ENCODE peak calls at places on chromosomes 6 and 20, in six cellular contexts. H is left ventricle myocardium inferior, P is tibial artery, F is dorsolateral prefrontal cortex, D is colonic mucosa, V is small intestine. W is an unnamed sample.

GRCh38 chr6:125444234-125444949 is 142.6 kb upstream of the HDDC2 start:
- DNase-seq in H (peak), P (peak), F (no peak), D (no peak), V (no peak), W (peak)

GRCh38 chr6:11341867-11342266 is 109.4 kb upstream of the NEDD9 start:
- DNase-seq in H (no peak), P (no peak), F (no peak), D (no peak), V (no peak), W (no peak)

GRCh38 chr6:31660998-31661866 is 654 bp upstream of the C6orf47 start:
- DNase-seq in H (no peak), P (no peak), F (no peak), D (no peak), V (peak), W (no peak)

GRCh38 chr6:33695451-33695855 is 16.0 kb downstream of the UQCC2 start:
- DNase-seq in H (no peak), P (no peak), F (no peak), D (no peak), V (no peak), W (peak)

GRCh38 chr6:146543940-146544661 is 468 bp downstream of the RAB32 start:
- DNase-seq in H (peak), P (peak), F (peak), D (peak), V (peak), W (peak)

GRCh38 chr6:32816746-32817204 is at the start of gene HLA-DOB:
- DNase-seq in H (no peak), P (no peak), F (no peak), D (no peak), V (peak), W (no peak)

GRCh38 chr6:146357578-146358340 is 185.9 kb upstream of the RAB32 start:
- DNase-seq in H (no peak), P (no peak), F (no peak), D (no peak), V (no peak), W (no peak)

GRCh38 chr6:133645000-133645619 is 243.8 kb upstream of the TCF21 start:
- DNase-seq in H (no peak), P (no peak), F (no peak), D (peak), V (no peak), W (no peak)

GRCh38 chr20:63519765-63520593 is 586 bp upstream of the PPDPF start:
- DNase-seq in H (peak), P (peak), F (peak), D (peak), V (no peak), W (no peak)

GRCh38 chr6:144152334-144152900 is 2.1 kb downstream of the STX11 start:
- DNase-seq in H (no peak), P (no peak), F (no peak), D (no peak), V (no peak), W (no peak)

GRCh38 chr20:36035720-36036119 is 67.3 kb downstream of the CNBD2 start:
- DNase-seq in H (no peak), P (no peak), F (no peak), D (no peak), V (no peak), W (no peak)

GRCh38 chr6:112180095-112180820 is 74.1 kb downstream of the LAMA4 start:
- DNase-seq in H (no peak), P (no peak), F (peak), D (peak), V (peak), W (no peak)

GRCh38 chr6:42339991-42340401 is 111.7 kb downstream of the TRERF1 start:
- DNase-seq in H (no peak), P (no peak), F (no peak), D (no peak), V (no peak), W (no peak)

GRCh38 chr6:109794201-109794926 is 103.3 kb downstream of the FIG4 start:
- DNase-seq in H (no peak), P (no peak), F (no peak), D (no peak), V (no peak), W (no peak)

GRCh38 chr6:170205534-170206316 is 85.2 kb downstream of the DLL1 start:
- DNase-seq in H (no peak), P (peak), F (no peak), D (peak), V (no peak), W (no peak)

GRCh38 chr6:69894578-69895347 is 28.4 kb downstream of the COL19A1 start:
- DNase-seq in H (no peak), P (no peak), F (no peak), D (no peak), V (no peak), W (no peak)

GRCh38 chr6:107098436-107099307 is 16.6 kb downstream of the BEND3 start:
- DNase-seq in H (no peak), P (no peak), F (no peak), D (no peak), V (no peak), W (no peak)

GRCh38 chr6:133040025-133040838 is 200.9 kb upstream of the EYA4 start:
- DNase-seq in H (no peak), P (no peak), F (no peak), D (no peak), V (no peak), W (no peak)

GRCh38 chr20:24694727-24695528 is 225.5 kb downstream of the SYNDIG1 start:
- DNase-seq in H (peak), P (peak), F (peak), D (no peak), V (no peak), W (no peak)

GRCh38 chr6:100300221-100300736 is 164.4 kb downstream of the SIM1 start:
- DNase-seq in H (no peak), P (no peak), F (no peak), D (no peak), V (no peak), W (no peak)

GRCh38 chr6:25583099-25583498 is 68.9 kb upstream of the SCGN start:
- DNase-seq in H (no peak), P (no peak), F (no peak), D (no peak), V (no peak), W (no peak)

GRCh38 chr20:33653218-33653899 is 8.8 kb upstream of the C20orf144 start:
- DNase-seq in H (peak), P (no peak), F (peak), D (peak), V (peak), W (peak)
- H3K27ac ChIP-seq in H (no peak), P (peak), F (peak), D (peak), V (no peak), W (no peak)

DNA sequence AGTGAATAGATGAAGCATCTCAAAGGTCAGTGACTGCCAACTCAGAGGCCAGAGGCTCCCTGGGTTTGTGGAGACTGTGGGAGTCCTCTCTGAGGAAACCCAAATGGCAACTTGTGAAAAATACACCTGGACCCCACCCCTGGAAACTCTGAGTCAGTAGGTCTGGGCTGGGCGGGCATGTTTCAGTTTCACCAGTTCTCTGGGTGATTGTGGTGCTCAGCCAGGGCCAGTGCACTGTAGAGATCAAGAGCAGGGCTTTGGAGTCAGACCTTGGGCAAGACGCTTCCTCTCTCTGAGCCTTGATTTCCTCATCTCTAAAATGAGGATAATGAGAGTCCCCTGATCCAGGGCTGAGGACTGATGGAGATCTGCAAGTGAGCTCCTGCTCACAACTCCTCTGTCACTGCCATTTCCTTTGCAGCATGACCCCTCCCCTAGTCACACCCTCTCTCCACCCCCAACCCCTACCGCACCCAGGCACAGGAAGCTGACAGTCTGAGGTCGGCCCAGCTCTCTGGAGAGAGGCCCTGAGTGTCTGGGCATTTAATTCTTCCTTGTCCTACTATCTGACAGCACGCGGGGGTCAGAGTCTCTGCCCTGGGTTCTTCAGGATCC is 5.1 kb downstream of the DEF6 start:
- DNase-seq in H (peak), P (peak), F (no peak), D (peak), V (peak), W (no peak)
- H3K27ac ChIP-seq in H (peak), P (no peak), F (no peak), D (peak), V (peak), W (no peak)

DNA sequence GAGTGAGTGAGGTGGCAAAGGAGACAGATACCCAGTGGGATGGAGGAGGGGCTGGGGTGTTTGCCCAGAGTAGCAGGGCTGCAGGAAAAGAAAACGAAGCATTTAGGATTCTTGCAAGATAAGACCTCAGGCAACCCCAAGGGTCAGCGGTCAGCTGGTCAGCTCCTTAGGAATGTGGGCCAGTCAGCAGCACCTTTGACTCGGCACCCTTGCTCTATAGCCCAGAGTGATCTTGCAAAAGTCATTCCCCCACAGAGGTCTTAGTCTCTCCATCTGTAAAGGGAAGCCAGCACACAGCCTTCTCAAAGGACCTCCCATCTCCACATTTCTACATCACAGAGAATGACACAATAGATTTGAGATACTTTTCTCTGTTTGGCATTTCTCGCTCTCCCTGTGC is 56.7 kb downstream of the VEGFA start:
- DNase-seq in H (no peak), P (no peak), F (no peak), D (no peak), V (no peak), W (no peak)
- H3K27ac ChIP-seq in H (no peak), P (no peak), F (no peak), D (no peak), V (no peak), W (no peak)

GRCh38 chr20:50282592-50283241 is 92.1 kb downstream of the CEBPB start:
- DNase-seq in H (no peak), P (no peak), F (no peak), D (no peak), V (no peak), W (no peak)

GRCh38 chr20:50284811-50285375 is 94.3 kb downstream of the CEBPB start:
- DNase-seq in H (no peak), P (no peak), F (no peak), D (no peak), V (no peak), W (no peak)

GRCh38 chr20:50281831-50282591 is 91.4 kb downstream of the CEBPB start:
- DNase-seq in H (no peak), P (no peak), F (no peak), D (no peak), V (no peak), W (no peak)

GRCh38 chr20:50283922-50284810 is 93.5 kb downstream of the CEBPB start:
- DNase-seq in H (no peak), P (peak), F (no peak), D (no peak), V (peak), W (no peak)

DNA sequence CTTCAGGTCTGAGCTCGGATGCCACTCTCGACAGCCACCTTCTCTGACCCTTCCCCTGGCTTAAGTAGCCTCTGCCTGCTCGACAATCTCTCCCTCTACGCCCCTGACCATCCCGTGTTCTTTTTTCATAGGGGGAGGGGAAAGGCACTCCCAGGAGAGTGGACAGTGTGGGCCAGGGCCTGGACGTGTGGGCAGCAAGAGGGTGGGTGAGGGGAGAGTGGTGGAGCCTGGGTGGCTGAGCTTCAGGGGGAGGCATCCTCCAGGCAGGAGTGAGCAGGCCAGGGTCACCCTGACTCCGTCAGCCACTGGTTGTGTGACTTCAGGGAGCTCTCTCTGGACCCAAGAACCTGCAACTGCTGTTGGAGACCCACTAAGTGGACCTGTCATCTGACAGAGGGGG is 92.7 kb downstream of the CEBPB start:
- DNase-seq in H (no peak), P (no peak), F (no peak), D (no peak), V (no peak), W (no peak)
- H3K27ac ChIP-seq in H (no peak), P (peak), F (no peak), D (peak), V (no peak), W (no peak)

DNA sequence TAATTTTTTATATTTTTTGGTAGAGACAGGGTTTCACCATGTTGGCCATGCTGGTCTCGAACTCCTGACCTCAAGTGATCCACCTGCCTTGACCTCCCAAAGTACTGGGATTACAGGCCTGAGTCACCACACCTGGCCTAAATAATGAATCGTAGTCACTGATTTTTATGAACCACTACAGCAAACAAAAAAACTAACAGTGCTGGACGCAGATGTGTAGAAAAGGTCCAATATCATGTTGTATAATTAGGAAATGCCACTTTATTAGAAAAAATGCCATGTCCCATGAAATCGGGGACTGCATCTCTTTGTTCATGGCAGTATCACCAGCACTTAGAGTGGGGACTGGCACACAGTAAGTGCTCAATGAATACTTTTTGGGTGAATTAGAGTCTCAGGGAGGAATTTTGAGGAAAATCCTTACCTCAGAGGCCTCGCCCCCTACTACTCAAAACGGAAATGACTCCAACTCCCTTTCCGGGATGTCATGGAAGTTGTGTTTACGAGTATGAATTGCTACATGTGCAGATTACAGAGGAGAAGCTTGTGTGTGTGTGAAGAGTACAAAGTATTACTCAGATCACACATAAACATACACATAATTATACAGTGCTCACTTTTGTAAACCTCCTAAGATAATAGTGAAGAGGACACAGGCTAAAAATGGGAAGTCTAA is 43.6 kb upstream of the FAM50B start:
- DNase-seq in H (no peak), P (no peak), F (no peak), D (no peak), V (peak), W (no peak)
- H3K27ac ChIP-seq in H (peak), P (peak), F (no peak), D (no peak), V (peak), W (no peak)

GRCh38 chr6:20873425-20874190 is 339.4 kb downstream of the CDKAL1 start:
- DNase-seq in H (no peak), P (no peak), F (no peak), D (no peak), V (no peak), W (no peak)
- H3K27ac ChIP-seq in H (no peak), P (no peak), F (no peak), D (no peak), V (no peak), W (no peak)

W was measured in caudate nucleus.